ENCODE peak calls at places on chromosomes 4 and X, in eight cellular contexts. One of them, this sample, is unnamed.

GRCh38 chr4:825063-825968 is 613 bp downstream of the CPLX1 start:
- DNase-seq in ovary: peak
- DNase-seq in esophagus squamous epithelium: no peak
- DNase-seq in MM.1S: no peak
- DNase-seq in brain microvascular endothelial cell: no peak
- DNase-seq in astrocyte: no peak
- DNase-seq in heart left ventricle: no peak
- DNase-seq in kidney epithelial cell: no peak
- DNase-seq in this sample: peak

GRCh38 chr4:101835121-101835904 is 44.8 kb downstream of the BANK1 start:
- DNase-seq in esophagus squamous epithelium: no peak
- DNase-seq in kidney epithelial cell: peak
- DNase-seq in ovary: no peak
- DNase-seq in heart left ventricle: no peak
- DNase-seq in MM.1S: no peak
- DNase-seq in astrocyte: peak
- DNase-seq in brain microvascular endothelial cell: peak
- DNase-seq in this sample: no peak

GRCh38 chr4:147003956-147004580 is 58.4 kb upstream of the TTC29 start:
- DNase-seq in ovary: no peak
- DNase-seq in esophagus squamous epithelium: no peak
- DNase-seq in MM.1S: no peak
- DNase-seq in astrocyte: no peak
- DNase-seq in heart left ventricle: no peak
- DNase-seq in kidney epithelial cell: no peak
- DNase-seq in brain microvascular endothelial cell: no peak
- DNase-seq in this sample: no peak

GRCh38 chrX:1164322-1165288 is 47.8 kb downstream of the CRLF2 start:
- DNase-seq in ovary: no peak
- DNase-seq in MM.1S: peak
- DNase-seq in heart left ventricle: no peak
- DNase-seq in kidney epithelial cell: no peak
- DNase-seq in esophagus squamous epithelium: no peak
- DNase-seq in astrocyte: no peak
- DNase-seq in brain microvascular endothelial cell: no peak
- DNase-seq in this sample: peak

GRCh38 chr4:107913283-107913899 is 18.0 kb upstream of the CYP2U1 start:
- DNase-seq in astrocyte: peak
- DNase-seq in brain microvascular endothelial cell: peak
- DNase-seq in esophagus squamous epithelium: no peak
- DNase-seq in ovary: no peak
- DNase-seq in heart left ventricle: no peak
- DNase-seq in kidney epithelial cell: no peak
- DNase-seq in MM.1S: peak
- DNase-seq in this sample: no peak

GRCh38 chr4:123806057-123806456 is 409.5 kb downstream of the SPRY1 start:
- DNase-seq in MM.1S: no peak
- DNase-seq in astrocyte: no peak
- DNase-seq in kidney epithelial cell: no peak
- DNase-seq in brain microvascular endothelial cell: no peak
- DNase-seq in heart left ventricle: no peak
- DNase-seq in ovary: no peak
- DNase-seq in esophagus squamous epithelium: no peak
- DNase-seq in this sample: no peak

GRCh38 chrX:35726176-35726575 is 72.0 kb upstream of the MAGEB16 start:
- DNase-seq in heart left ventricle: no peak
- DNase-seq in MM.1S: peak
- DNase-seq in kidney epithelial cell: no peak
- DNase-seq in astrocyte: no peak
- DNase-seq in ovary: no peak
- DNase-seq in brain microvascular endothelial cell: peak
- DNase-seq in esophagus squamous epithelium: no peak
- DNase-seq in this sample: no peak

GRCh38 chr4:15164571-15164970 is 162.3 kb downstream of the CPEB2 start:
- DNase-seq in heart left ventricle: no peak
- DNase-seq in brain microvascular endothelial cell: peak
- DNase-seq in ovary: no peak
- DNase-seq in MM.1S: no peak
- DNase-seq in kidney epithelial cell: no peak
- DNase-seq in esophagus squamous epithelium: no peak
- DNase-seq in astrocyte: no peak
- DNase-seq in this sample: no peak

GRCh38 chrX:45851434-45851991 is 650.8 kb upstream of the DIPK2B start:
- DNase-seq in ovary: peak
- DNase-seq in esophagus squamous epithelium: no peak
- DNase-seq in heart left ventricle: no peak
- DNase-seq in astrocyte: no peak
- DNase-seq in MM.1S: peak
- DNase-seq in brain microvascular endothelial cell: no peak
- DNase-seq in kidney epithelial cell: no peak
- DNase-seq in this sample: peak

GRCh38 chrX:11296051-11296450 is 2.8 kb downstream of the AMELX start:
- DNase-seq in heart left ventricle: no peak
- DNase-seq in ovary: no peak
- DNase-seq in MM.1S: no peak
- DNase-seq in astrocyte: no peak
- DNase-seq in kidney epithelial cell: no peak
- DNase-seq in esophagus squamous epithelium: no peak
- DNase-seq in brain microvascular endothelial cell: no peak
- DNase-seq in this sample: no peak

GRCh38 chr4:44256414-44256813 is 192.2 kb downstream of the KCTD8 start:
- DNase-seq in heart left ventricle: no peak
- DNase-seq in esophagus squamous epithelium: no peak
- DNase-seq in ovary: no peak
- DNase-seq in astrocyte: no peak
- DNase-seq in MM.1S: no peak
- DNase-seq in brain microvascular endothelial cell: no peak
- DNase-seq in kidney epithelial cell: no peak
- DNase-seq in this sample: no peak

GRCh38 chr4:111945014-111945413 is 200.2 kb upstream of the FAM241A start:
- DNase-seq in brain microvascular endothelial cell: no peak
- DNase-seq in kidney epithelial cell: no peak
- DNase-seq in ovary: no peak
- DNase-seq in esophagus squamous epithelium: no peak
- DNase-seq in heart left ventricle: no peak
- DNase-seq in astrocyte: no peak
- DNase-seq in MM.1S: no peak
- DNase-seq in this sample: no peak

GRCh38 chrX:126551306-126551705 is 1.3 kb downstream of the DCAF12L1 start:
- DNase-seq in brain microvascular endothelial cell: no peak
- DNase-seq in heart left ventricle: no peak
- DNase-seq in MM.1S: no peak
- DNase-seq in astrocyte: no peak
- DNase-seq in esophagus squamous epithelium: no peak
- DNase-seq in kidney epithelial cell: no peak
- DNase-seq in ovary: no peak
- DNase-seq in this sample: no peak

GRCh38 chr4:43374352-43374751 is 481.8 kb downstream of the GRXCR1 start:
- DNase-seq in MM.1S: no peak
- DNase-seq in esophagus squamous epithelium: no peak
- DNase-seq in ovary: no peak
- DNase-seq in astrocyte: peak
- DNase-seq in heart left ventricle: no peak
- DNase-seq in brain microvascular endothelial cell: peak
- DNase-seq in kidney epithelial cell: no peak
- DNase-seq in this sample: no peak

GRCh38 chrX:22078117-22078516 is 46.0 kb downstream of the PHEX start:
- DNase-seq in ovary: no peak
- DNase-seq in astrocyte: no peak
- DNase-seq in MM.1S: no peak
- DNase-seq in kidney epithelial cell: no peak
- DNase-seq in esophagus squamous epithelium: no peak
- DNase-seq in heart left ventricle: no peak
- DNase-seq in brain microvascular endothelial cell: no peak
- DNase-seq in this sample: no peak

GRCh38 chrX:66760648-66761047 is 121.8 kb upstream of the EDA2R start:
- DNase-seq in kidney epithelial cell: no peak
- DNase-seq in MM.1S: peak
- DNase-seq in heart left ventricle: no peak
- DNase-seq in ovary: no peak
- DNase-seq in esophagus squamous epithelium: no peak
- DNase-seq in brain microvascular endothelial cell: no peak
- DNase-seq in astrocyte: no peak
- DNase-seq in this sample: no peak

GRCh38 chrX:21645437-21646220 is 12.5 kb downstream of the KLHL34 start:
- DNase-seq in esophagus squamous epithelium: no peak
- DNase-seq in astrocyte: no peak
- DNase-seq in ovary: no peak
- DNase-seq in brain microvascular endothelial cell: no peak
- DNase-seq in heart left ventricle: no peak
- DNase-seq in kidney epithelial cell: no peak
- DNase-seq in MM.1S: no peak
- DNase-seq in this sample: no peak

GRCh38 chr4:114692958-114693357 is 94.4 kb downstream of the UGT8 start:
- DNase-seq in MM.1S: no peak
- DNase-seq in brain microvascular endothelial cell: no peak
- DNase-seq in heart left ventricle: no peak
- DNase-seq in ovary: no peak
- DNase-seq in astrocyte: no peak
- DNase-seq in esophagus squamous epithelium: no peak
- DNase-seq in kidney epithelial cell: no peak
- DNase-seq in this sample: no peak

GRCh38 chrX:152821145-152821765 is 9.3 kb downstream of the CETN2 start:
- DNase-seq in astrocyte: no peak
- DNase-seq in esophagus squamous epithelium: no peak
- DNase-seq in brain microvascular endothelial cell: peak
- DNase-seq in ovary: no peak
- DNase-seq in kidney epithelial cell: no peak
- DNase-seq in MM.1S: peak
- DNase-seq in heart left ventricle: no peak
- DNase-seq in this sample: no peak

GRCh38 chr4:39706334-39706733 is 8.4 kb downstream of the UBE2K start:
- DNase-seq in MM.1S: no peak
- DNase-seq in esophagus squamous epithelium: no peak
- DNase-seq in brain microvascular endothelial cell: peak
- DNase-seq in astrocyte: peak
- DNase-seq in kidney epithelial cell: no peak
- DNase-seq in ovary: no peak
- DNase-seq in heart left ventricle: peak
- DNase-seq in this sample: peak

GRCh38 chr4:116275006-116275405 is 810.4 kb downstream of the TRAM1L1 start:
- DNase-seq in MM.1S: no peak
- DNase-seq in ovary: no peak
- DNase-seq in heart left ventricle: no peak
- DNase-seq in kidney epithelial cell: no peak
- DNase-seq in brain microvascular endothelial cell: no peak
- DNase-seq in astrocyte: no peak
- DNase-seq in esophagus squamous epithelium: no peak
- DNase-seq in this sample: no peak

DNA sequence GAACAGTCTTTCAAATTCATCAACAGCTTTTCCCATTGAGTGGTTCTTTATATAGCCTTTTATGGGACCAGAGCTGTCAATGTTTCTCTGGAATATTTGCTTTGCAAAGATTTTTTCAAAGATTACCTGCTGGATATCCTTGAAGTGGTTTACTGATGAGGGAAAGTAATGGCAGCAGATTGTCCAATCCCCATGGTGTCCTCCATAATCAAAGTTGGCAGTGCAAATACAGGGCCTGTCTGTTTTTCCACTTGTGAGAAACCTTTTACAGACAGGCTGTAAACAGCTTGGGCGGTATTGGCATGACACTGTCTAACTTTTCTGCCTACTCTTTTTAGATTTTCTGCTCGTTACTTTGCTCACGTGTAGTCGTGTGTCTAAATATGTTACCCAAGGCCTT is 641.9 kb upstream of the NR3C2 start:
- DNase-seq in ovary: no peak
- DNase-seq in kidney epithelial cell: no peak
- DNase-seq in astrocyte: no peak
- DNase-seq in esophagus squamous epithelium: no peak
- DNase-seq in heart left ventricle: no peak
- DNase-seq in brain microvascular endothelial cell: no peak
- DNase-seq in MM.1S: no peak
- DNase-seq in this sample: no peak
- H3K4me3 ChIP-seq in ovary: no peak
- H3K4me3 ChIP-seq in kidney epithelial cell: no peak
- H3K4me3 ChIP-seq in astrocyte: no peak
- H3K4me3 ChIP-seq in esophagus squamous epithelium: no peak
- H3K4me3 ChIP-seq in heart left ventricle: no peak
- H3K4me3 ChIP-seq in brain microvascular endothelial cell: no peak
- H3K4me3 ChIP-seq in MM.1S: no peak
- H3K4me3 ChIP-seq in this sample: no peak

GRCh38 chrX:150405576-150405975 is 42.5 kb downstream of the MAMLD1 start:
- DNase-seq in MM.1S: no peak
- DNase-seq in kidney epithelial cell: no peak
- DNase-seq in esophagus squamous epithelium: no peak
- DNase-seq in ovary: no peak
- DNase-seq in heart left ventricle: no peak
- DNase-seq in astrocyte: no peak
- DNase-seq in brain microvascular endothelial cell: no peak
- DNase-seq in this sample: no peak
- TF ChIP-seq CTCF in MM.1S: no peak
- TF ChIP-seq CTCF in kidney epithelial cell: no peak
- TF ChIP-seq CTCF in esophagus squamous epithelium: no peak
- TF ChIP-seq CTCF in ovary: no peak
- TF ChIP-seq CTCF in heart left ventricle: no peak
- TF ChIP-seq CTCF in astrocyte: no peak
- TF ChIP-seq CTCF in brain microvascular endothelial cell: peak
- TF ChIP-seq CTCF in this sample: no peak

DNA sequence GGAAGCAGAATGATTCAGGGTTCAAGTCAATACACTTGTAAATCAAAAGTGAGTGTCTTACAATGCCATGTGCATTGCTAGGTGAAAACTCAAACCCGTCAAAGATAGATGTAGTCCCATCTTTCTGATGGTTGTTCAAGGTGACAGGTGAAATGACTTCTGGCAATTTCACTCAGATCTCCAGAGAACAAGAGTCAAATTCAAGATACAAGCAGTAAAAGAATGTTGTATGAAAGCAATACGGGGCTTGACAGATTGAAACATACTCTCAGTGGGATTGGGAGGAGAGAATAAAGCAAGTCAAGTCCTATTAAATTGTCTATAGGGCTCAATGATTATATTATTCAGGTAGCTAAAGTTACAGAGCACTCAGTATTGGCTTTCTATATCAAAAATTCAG is 105.1 kb upstream of the ANXA10 start:
- DNase-seq in heart left ventricle: no peak
- DNase-seq in ovary: no peak
- DNase-seq in esophagus squamous epithelium: no peak
- DNase-seq in astrocyte: no peak
- DNase-seq in brain microvascular endothelial cell: no peak
- DNase-seq in kidney epithelial cell: no peak
- DNase-seq in MM.1S: no peak
- DNase-seq in this sample: no peak
- H3K4me3 ChIP-seq in heart left ventricle: no peak
- H3K4me3 ChIP-seq in ovary: no peak
- H3K4me3 ChIP-seq in esophagus squamous epithelium: no peak
- H3K4me3 ChIP-seq in astrocyte: no peak
- H3K4me3 ChIP-seq in brain microvascular endothelial cell: no peak
- H3K4me3 ChIP-seq in kidney epithelial cell: no peak
- H3K4me3 ChIP-seq in MM.1S: no peak
- H3K4me3 ChIP-seq in this sample: no peak

DNA sequence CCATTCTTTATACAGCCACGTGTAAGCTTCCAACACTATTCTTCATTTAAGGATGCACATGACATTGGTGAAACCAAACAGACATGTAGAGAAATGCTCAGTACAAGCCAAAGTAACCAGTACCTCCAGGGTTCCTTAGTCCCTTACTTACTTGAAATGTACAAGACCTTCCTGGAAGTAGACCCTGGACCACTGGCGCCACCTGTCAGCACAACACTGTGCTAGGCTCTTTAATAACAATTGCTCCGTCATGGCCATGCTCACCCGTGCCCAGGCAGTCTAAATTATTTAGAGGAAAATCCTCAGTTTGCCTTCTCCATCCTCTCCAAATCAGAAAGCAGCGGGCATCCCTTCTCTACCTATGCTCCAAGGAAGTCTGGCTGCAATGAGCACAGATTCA is 52.7 kb downstream of the ADGRA3 start:
- DNase-seq in heart left ventricle: no peak
- DNase-seq in astrocyte: no peak
- DNase-seq in kidney epithelial cell: no peak
- DNase-seq in brain microvascular endothelial cell: no peak
- DNase-seq in MM.1S: no peak
- DNase-seq in ovary: no peak
- DNase-seq in esophagus squamous epithelium: no peak
- DNase-seq in this sample: no peak
- TF ChIP-seq CTCF in heart left ventricle: no peak
- TF ChIP-seq CTCF in astrocyte: no peak
- TF ChIP-seq CTCF in kidney epithelial cell: no peak
- TF ChIP-seq CTCF in brain microvascular endothelial cell: no peak
- TF ChIP-seq CTCF in MM.1S: no peak
- TF ChIP-seq CTCF in ovary: no peak
- TF ChIP-seq CTCF in esophagus squamous epithelium: no peak
- TF ChIP-seq CTCF in this sample: no peak